ENCODE peak calls at places on chromosome 6, in four cellular contexts. N is NT2/D1, I is GM13976, U is HS-5. B is an unnamed sample.

GRCh38 chr6:72466971-72467566 is 154.8 kb upstream of the KCNQ5 start:
- DNase-seq in N (no peak), I (no peak), U (no peak), B (no peak)

GRCh38 chr6:43972915-43973304 is 154.3 kb downstream of the MRPL14 start:
- DNase-seq in N (no peak), I (no peak), U (no peak), B (peak)

GRCh38 chr6:28693751-28694443 is 168.2 kb downstream of the GPX5 start:
- DNase-seq in N (no peak), I (no peak), U (no peak), B (no peak)

GRCh38 chr6:12395898-12396297 is 105.7 kb downstream of the EDN1 start:
- DNase-seq in N (no peak), I (no peak), U (no peak), B (no peak)

GRCh38 chr6:46419576-46420002 is 71.7 kb downstream of the RCAN2 start:
- DNase-seq in N (peak), I (peak), U (peak), B (no peak)

GRCh38 chr6:132236744-132237143 is 164.5 kb downstream of the MOXD1 start:
- DNase-seq in N (peak), I (no peak), U (no peak), B (no peak)

GRCh38 chr6:37006793-37007339 is 1.4 kb downstream of the FGD2 start:
- DNase-seq in N (no peak), I (no peak), U (no peak), B (peak)

GRCh38 chr6:121748850-121749249 is 313.4 kb downstream of the GJA1 start:
- DNase-seq in N (no peak), I (no peak), U (no peak), B (no peak)

GRCh38 chr6:36136034-36136433 is 5.7 kb downstream of the MAPK13 start:
- DNase-seq in N (no peak), I (peak), U (no peak), B (no peak)

GRCh38 chr6:136050475-136050874 is 199.0 kb downstream of the PDE7B start:
- DNase-seq in N (no peak), I (no peak), U (no peak), B (no peak)

GRCh38 chr6:157148391-157149323 is 174.7 kb downstream of the TMEM242 start:
- DNase-seq in N (no peak), I (no peak), U (peak), B (peak)

GRCh38 chr6:15129872-15130271 is 116.0 kb upstream of the JARID2 start:
- DNase-seq in N (no peak), I (no peak), U (no peak), B (no peak)

GRCh38 chr6:68025764-68026163 is 609.3 kb upstream of the ADGRB3 start:
- DNase-seq in N (no peak), I (no peak), U (no peak), B (no peak)

GRCh38 chr6:130136803-130137202 is 85.9 kb downstream of the SAMD3 start:
- DNase-seq in N (no peak), I (no peak), U (no peak), B (no peak)

GRCh38 chr6:83309344-83309743 is 116.2 kb downstream of the RWDD2A start:
- DNase-seq in N (no peak), I (no peak), U (no peak), B (no peak)

GRCh38 chr6:168180548-168181011 is 101.6 kb upstream of the FRMD1 start:
- DNase-seq in N (no peak), I (no peak), U (no peak), B (no peak)

GRCh38 chr6:30740540-30740870 is 2.0 kb downstream of the FLOT1 start:
- DNase-seq in N (no peak), I (no peak), U (no peak), B (no peak)

GRCh38 chr6:136989591-136990578 is 54.9 kb downstream of the IL20RA start:
- DNase-seq in N (no peak), I (peak), U (no peak), B (no peak)

GRCh38 chr6:16800942-16801341 is 39.7 kb upstream of the ATXN1 start:
- DNase-seq in N (no peak), I (no peak), U (no peak), B (no peak)

GRCh38 chr6:138468320-138469015 is 30.8 kb downstream of the NHSL1 start:
- DNase-seq in N (no peak), I (no peak), U (peak), B (no peak)

GRCh38 chr6:69122407-69122773 is 487.3 kb downstream of the ADGRB3 start:
- DNase-seq in N (no peak), I (no peak), U (no peak), B (no peak)

GRCh38 chr6:7505196-7505699 is 36.2 kb upstream of the DSP start:
- DNase-seq in N (peak), I (no peak), U (peak), B (peak)

GRCh38 chr6:41970436-41970846 is 28.8 kb upstream of the CCND3 start:
- DNase-seq in N (no peak), I (no peak), U (peak), B (peak)

GRCh38 chr6:116278478-116278822 is 1.3 kb downstream of the TSPYL1 start:
- DNase-seq in N (no peak), I (no peak), U (no peak), B (no peak)

GRCh38 chr6:170198298-170198697 is 92.6 kb downstream of the DLL1 start:
- DNase-seq in N (no peak), I (no peak), U (no peak), B (no peak)

GRCh38 chr6:165456327-165456726 is 146.9 kb upstream of the C6orf118 start:
- DNase-seq in N (no peak), I (no peak), U (no peak), B (no peak)

GRCh38 chr6:53998293-53998692 is 113.0 kb upstream of the MLIP start:
- DNase-seq in N (no peak), I (no peak), U (no peak), B (no peak)

GRCh38 chr6:157139054-157139708 is 184.1 kb downstream of the TMEM242 start:
- DNase-seq in N (no peak), I (no peak), U (no peak), B (no peak)

GRCh38 chr6:42260424-42260888 is 42.8 kb upstream of the MRPS10 start:
- DNase-seq in N (no peak), I (peak), U (no peak), B (no peak)

GRCh38 chr6:273441-274111 is 18.7 kb upstream of the DUSP22 start:
- DNase-seq in N (no peak), I (no peak), U (no peak), B (no peak)

GRCh38 chr6:96626749-96627353 is 63.9 kb downstream of the FHL5 start:
- DNase-seq in N (no peak), I (peak), U (peak), B (no peak)

GRCh38 chr6:13924949-13925881 is at the start of gene RNF182:
- DNase-seq in N (no peak), I (peak), U (no peak), B (no peak)

GRCh38 chr6:10030942-10031537 is 383.8 kb downstream of the TFAP2A start:
- DNase-seq in N (peak), I (peak), U (peak), B (no peak)

GRCh38 chr6:39881851-39882566 is 52.3 kb downstream of the MOCS1 start:
- DNase-seq in N (no peak), I (no peak), U (no peak), B (peak)

GRCh38 chr6:82364087-82365010 is 732 bp downstream of the TPBG start:
- DNase-seq in N (no peak), I (peak), U (no peak), B (no peak)

GRCh38 chr6:28896505-28897392 is 27.0 kb downstream of the TRIM27 start:
- DNase-seq in N (peak), I (peak), U (peak), B (peak)

GRCh38 chr6:131231103-131231502 is 95.8 kb downstream of the AKAP7 start:
- DNase-seq in N (no peak), I (no peak), U (peak), B (no peak)

B was measured in GM04503.